ENCODE peak calls at places on chromosomes 11 and 22, in four cellular contexts. One of them, this sample, is unnamed.

GRCh38 chr11:342328-342727 is 21.7 kb upstream of the IFITM3 start:
- DNase-seq in K562: no peak
- DNase-seq in H1: no peak
- DNase-seq in GM12878: no peak
- DNase-seq in this sample: no peak

GRCh38 chr11:61071880-61072279 is 30.4 kb upstream of the CD5 start:
- DNase-seq in H1: no peak
- DNase-seq in K562: no peak
- DNase-seq in GM12878: no peak
- DNase-seq in this sample: no peak

GRCh38 chr22:17988800-17989513 is 35.4 kb downstream of the MICAL3 start:
- DNase-seq in K562: no peak
- DNase-seq in H1: no peak
- DNase-seq in GM12878: no peak
- DNase-seq in this sample: no peak

GRCh38 chr11:120302001-120302805 is 22.9 kb upstream of the TLCD5 start:
- DNase-seq in K562: no peak
- DNase-seq in GM12878: no peak
- DNase-seq in H1: no peak
- DNase-seq in this sample: no peak

GRCh38 chr22:39520874-39521857 is 804 bp downstream of the ATF4 start:
- DNase-seq in GM12878: no peak
- DNase-seq in H1: no peak
- DNase-seq in K562: peak; percentile 84
- DNase-seq in this sample: no peak

GRCh38 chr11:19849107-19849789 is 136.6 kb downstream of the NAV2 start:
- DNase-seq in GM12878: no peak
- DNase-seq in K562: no peak
- DNase-seq in H1: no peak
- DNase-seq in this sample: no peak

GRCh38 chr11:414333-414857 is 404 bp downstream of the SIGIRR start:
- DNase-seq in GM12878: no peak
- DNase-seq in K562: no peak
- DNase-seq in H1: no peak
- DNase-seq in this sample: no peak

GRCh38 chr11:44899959-44900358 is 50.7 kb downstream of the TP53I11 start:
- DNase-seq in H1: no peak
- DNase-seq in K562: peak; percentile 62
- DNase-seq in GM12878: peak; percentile 11
- DNase-seq in this sample: peak; percentile 48

GRCh38 chr11:47715082-47715669 is at the start of gene AGBL2:
- DNase-seq in GM12878: peak; percentile 25
- DNase-seq in H1: peak; percentile 39
- DNase-seq in K562: peak; percentile 73
- DNase-seq in this sample: no peak

GRCh38 chr11:134538793-134539192 is 126.8 kb upstream of the B3GAT1 start:
- DNase-seq in K562: no peak
- DNase-seq in GM12878: no peak
- DNase-seq in H1: no peak
- DNase-seq in this sample: no peak
- TF ChIP-seq EGR1 in K562: no peak
- TF ChIP-seq EGR1 in GM12878: no peak
- TF ChIP-seq EGR1 in H1: no peak
- TF ChIP-seq EGR1 in this sample: no peak

GRCh38 chr11:8867856-8868705 is 42.9 kb upstream of the AKIP1 start:
- DNase-seq in K562: no peak
- DNase-seq in H1: no peak
- DNase-seq in GM12878: no peak
- DNase-seq in this sample: no peak

GRCh38 chr11:8872017-8872416 is 39.0 kb upstream of the AKIP1 start:
- DNase-seq in H1: no peak
- DNase-seq in GM12878: no peak
- DNase-seq in K562: no peak
- DNase-seq in this sample: no peak

GRCh38 chr11:8873966-8874365 is 37.0 kb upstream of the AKIP1 start:
- DNase-seq in H1: no peak
- DNase-seq in GM12878: no peak
- DNase-seq in K562: no peak
- DNase-seq in this sample: no peak

GRCh38 chr11:8871283-8871775 is 39.7 kb upstream of the AKIP1 start:
- DNase-seq in K562: no peak
- DNase-seq in GM12878: no peak
- DNase-seq in H1: no peak
- DNase-seq in this sample: peak; percentile 16

DNA sequence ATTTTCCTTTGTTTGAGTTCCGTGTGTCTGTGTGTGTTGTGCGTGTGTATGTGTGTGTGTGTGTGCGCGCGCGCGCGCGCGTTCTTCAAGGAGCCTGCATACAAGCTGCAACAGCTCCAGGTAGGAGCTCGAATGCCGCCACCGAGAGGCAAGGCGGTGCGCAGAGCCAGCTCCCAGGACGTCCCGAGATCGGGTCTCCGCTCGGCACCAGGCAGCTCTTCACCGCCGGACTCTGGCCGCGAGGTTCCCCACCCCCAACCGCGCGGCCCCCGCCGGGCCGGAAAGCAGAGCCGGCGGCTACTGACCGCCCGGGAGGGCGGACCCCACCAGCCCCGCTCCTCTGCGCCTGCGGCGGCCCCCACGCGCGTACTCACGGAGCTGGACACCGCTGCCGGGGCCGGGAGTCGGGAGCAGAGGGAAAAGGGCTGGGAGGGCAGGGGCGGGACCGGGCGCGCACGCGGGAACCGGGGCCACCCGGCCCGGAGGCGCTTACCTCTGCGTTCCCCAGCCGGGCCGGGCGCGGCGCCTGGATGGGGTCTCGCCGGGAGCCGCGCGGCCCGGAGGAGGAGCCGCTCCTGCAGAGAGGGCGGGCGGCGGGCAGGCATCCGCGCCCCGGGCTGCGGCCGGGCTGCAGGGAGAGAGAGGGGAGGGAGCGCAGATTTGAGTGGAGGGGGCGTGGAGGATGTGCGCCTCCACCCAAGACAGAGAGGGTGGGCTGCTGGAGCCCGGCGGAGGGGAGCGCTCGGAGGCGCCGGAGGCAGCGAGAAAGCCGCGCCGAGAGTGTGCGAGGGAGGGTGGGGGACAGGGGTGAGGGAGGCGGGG is 40.3 kb upstream of the AKIP1 start:
- DNase-seq in K562: peak; percentile 9
- DNase-seq in GM12878: no peak
- DNase-seq in H1: peak; percentile 34
- DNase-seq in this sample: peak; percentile 68
- TF ChIP-seq CEBPB in K562: no peak
- TF ChIP-seq CEBPB in GM12878: no peak
- TF ChIP-seq CEBPB in H1: no peak
- TF ChIP-seq CEBPB in this sample: no peak

GRCh38 chr11:64865286-64866172 is 12.9 kb downstream of the EHD1 start:
- DNase-seq in H1: no peak
- DNase-seq in GM12878: no peak
- DNase-seq in K562: no peak
- DNase-seq in this sample: no peak
- TF ChIP-seq EGR1 in H1: no peak
- TF ChIP-seq EGR1 in GM12878: no peak
- TF ChIP-seq EGR1 in K562: no peak
- TF ChIP-seq EGR1 in this sample: no peak

GRCh38 chr11:69078930-69079607 is 30.3 kb downstream of the TPCN2 start:
- DNase-seq in H1: no peak
- DNase-seq in GM12878: no peak
- DNase-seq in K562: no peak
- DNase-seq in this sample: no peak

GRCh38 chr11:69081180-69081579 is 32.4 kb downstream of the TPCN2 start:
- DNase-seq in GM12878: no peak
- DNase-seq in H1: no peak
- DNase-seq in K562: no peak
- DNase-seq in this sample: no peak

GRCh38 chr11:69079891-69080290 is 31.2 kb downstream of the TPCN2 start:
- DNase-seq in K562: no peak
- DNase-seq in H1: no peak
- DNase-seq in GM12878: no peak
- DNase-seq in this sample: no peak

GRCh38 chr11:69078508-69078907 is 29.8 kb downstream of the TPCN2 start:
- DNase-seq in GM12878: no peak
- DNase-seq in H1: no peak
- DNase-seq in K562: no peak
- DNase-seq in this sample: no peak

DNA sequence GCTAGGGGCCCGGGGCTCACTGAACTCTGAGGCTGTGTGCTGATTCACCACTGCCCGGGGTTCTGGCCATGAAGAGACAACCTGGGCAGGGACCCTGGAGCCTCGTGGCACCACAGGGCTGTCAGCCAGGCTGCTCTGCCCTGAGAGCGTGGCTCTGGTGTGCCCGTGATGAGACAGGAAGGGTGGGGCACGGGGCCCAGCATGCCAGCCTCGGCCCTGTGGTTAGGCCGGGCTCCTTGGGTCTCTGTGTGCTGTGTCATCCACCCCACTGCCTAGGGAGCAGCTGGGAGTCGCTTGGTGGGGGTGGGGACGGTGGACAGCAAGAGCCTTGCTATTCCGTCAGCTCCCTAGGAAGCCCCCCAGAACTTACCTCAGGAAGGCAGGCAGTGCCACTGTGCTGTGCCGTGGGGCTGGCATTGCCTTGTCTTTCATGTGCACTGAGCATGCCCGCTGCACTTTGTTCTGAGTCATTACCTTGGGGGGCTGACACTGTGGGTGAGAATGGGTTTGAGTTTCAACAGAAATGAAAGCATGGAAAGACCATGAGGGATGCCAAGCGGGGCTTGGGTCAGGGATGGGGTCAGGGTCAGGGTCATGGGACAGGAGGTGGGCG is 31.7 kb downstream of the TPCN2 start:
- DNase-seq in GM12878: no peak
- DNase-seq in H1: no peak
- DNase-seq in K562: no peak
- DNase-seq in this sample: no peak
- TF ChIP-seq CEBPB in GM12878: no peak
- TF ChIP-seq CEBPB in H1: no peak
- TF ChIP-seq CEBPB in K562: no peak
- TF ChIP-seq CEBPB in this sample: no peak

DNA sequence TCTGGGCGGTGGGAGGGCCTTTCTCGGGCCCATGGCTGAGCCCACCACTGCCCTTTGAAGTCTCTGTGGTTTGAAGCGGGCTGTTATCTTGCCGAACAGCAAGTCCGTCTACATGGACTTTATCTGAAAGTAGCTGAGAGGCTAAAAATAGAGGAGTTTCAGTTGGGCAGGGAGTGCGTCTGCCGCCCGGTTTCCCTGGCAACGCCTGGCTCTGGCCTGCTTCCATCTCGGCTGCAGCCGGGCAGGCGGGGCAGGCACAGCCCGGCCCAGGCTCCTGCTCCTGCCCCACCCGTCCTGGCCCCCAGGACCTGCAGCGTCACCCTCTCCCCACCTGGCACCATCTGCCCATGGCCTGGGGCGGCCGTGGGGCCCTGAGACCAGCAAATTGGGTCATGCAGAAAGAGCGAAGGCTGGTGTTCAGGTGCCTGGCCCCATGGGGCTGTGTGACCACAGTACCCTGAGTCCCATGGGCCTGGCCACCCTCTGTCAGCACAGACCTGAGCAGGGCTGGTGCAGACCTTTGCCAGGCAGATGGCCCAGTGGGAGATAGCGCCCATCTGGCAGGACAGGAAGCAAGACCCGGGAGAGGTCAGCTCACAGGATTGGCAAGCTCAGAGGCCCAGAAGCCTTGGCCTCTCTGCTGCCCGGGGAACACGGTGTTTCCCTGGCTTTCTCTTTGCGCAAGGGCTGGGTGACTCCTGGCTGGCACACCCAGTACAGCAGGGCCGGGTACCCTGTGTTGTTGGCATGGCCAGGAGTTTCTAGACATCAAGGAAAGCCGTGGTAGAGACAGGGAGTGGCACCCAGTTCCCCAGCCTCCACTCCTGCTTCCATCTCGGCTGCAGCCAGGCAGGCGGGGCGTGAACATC is 79.1 kb upstream of the KCNQ1OT1 start:
- DNase-seq in GM12878: no peak
- DNase-seq in K562: peak; percentile 97
- DNase-seq in H1: no peak
- DNase-seq in this sample: no peak
- TF ChIP-seq EGR1 in GM12878: no peak
- TF ChIP-seq EGR1 in K562: peak; percentile 12
- TF ChIP-seq EGR1 in H1: no peak
- TF ChIP-seq EGR1 in this sample: no peak

This sample was measured in HCT116.